ENCODE peak calls at places on chromosomes 13 and 19, in ten cellular contexts. P, J, M, R, E, K, U, L, W and H are unnamed samples.

GRCh38 chr19:7533281-7533819 is 2.2 kb upstream of the PNPLA6 start:
- DNase-seq in L (peak; percentile 52), R (peak; percentile 63), P (peak; percentile 96), W (no peak), M (peak; percentile 63), U (peak; percentile 55), J (no peak), E (no peak), K (no peak), H (no peak)

GRCh38 chr13:89923052-89923451 is 1424.4 kb upstream of the MIR17HG start:
- DNase-seq in L (no peak), R (peak; percentile 28), W (no peak), K (no peak), P (no peak), E (no peak), M (no peak), J (no peak), U (no peak), H (no peak)

GRCh38 chr19:16044746-16045145 is 31.5 kb upstream of the TPM4 start:
- DNase-seq in P (no peak), J (no peak), E (no peak), U (no peak), K (no peak), L (no peak), M (peak; percentile 51), R (no peak), W (no peak), H (no peak)

GRCh38 chr13:24644051-24644450 is 36.2 kb upstream of the ATP12A start:
- DNase-seq in R (peak; percentile 54), W (no peak), L (no peak), K (peak; percentile 26), E (peak; percentile 4), P (no peak), J (no peak), M (peak; percentile 10), U (peak; percentile 89), H (no peak)

GRCh38 chr13:114130131-114130707 is 2.2 kb downstream of the RASA3 start:
- DNase-seq in R (no peak), P (no peak), U (peak; percentile 78), M (peak; percentile 30), K (no peak), L (no peak), E (no peak), J (no peak), W (no peak), H (no peak)

GRCh38 chr13:35963982-35964665 is 167.1 kb downstream of the DCLK1 start:
- DNase-seq in P (no peak), E (no peak), M (no peak), K (no peak), R (no peak), J (no peak), L (no peak), W (no peak), U (no peak), H (no peak)

GRCh38 chr19:42290523-42291436 is 11.2 kb upstream of the PRR19 start:
- DNase-seq in L (no peak), M (no peak), U (no peak), P (peak; percentile 97), J (peak; percentile 56), R (no peak), W (peak; percentile 53), E (no peak), K (no peak), H (no peak)

GRCh38 chr13:99870541-99870940 is 101.0 kb downstream of the ZIC5 start:
- DNase-seq in W (no peak), K (no peak), U (no peak), L (no peak), P (no peak), J (no peak), R (no peak), M (no peak), E (no peak), H (no peak)

GRCh38 chr13:27556109-27556508 is 64.2 kb downstream of the LNX2 start:
- DNase-seq in L (no peak), R (no peak), U (no peak), K (no peak), W (no peak), M (peak; percentile 88), P (peak; percentile 50), E (peak; percentile 37), J (no peak), H (no peak)
- H3K4me3 ChIP-seq in L (no peak overlapping the region), R (no peak overlapping the region), U (no peak overlapping the region), K (no peak overlapping the region), W (no peak overlapping the region), M (no peak overlapping the region), P (no peak overlapping the region), E (no peak overlapping the region), J (no peak overlapping the region), H (no peak overlapping the region)

GRCh38 chr19:13052447-13053232 is 50.0 kb downstream of the LYL1 start:
- DNase-seq in P (peak; percentile 79), E (no peak), J (no peak), K (no peak), R (no peak), M (no peak), W (no peak), L (no peak), U (no peak), H (no peak)

GRCh38 chr19:13053238-13053637 is 49.4 kb downstream of the LYL1 start:
- DNase-seq in U (no peak), L (no peak), P (peak; percentile 73), K (no peak), J (no peak), R (no peak), E (no peak), W (no peak), M (no peak), H (no peak)

GRCh38 chr19:13055213-13056051 is 47.2 kb downstream of the LYL1 start:
- DNase-seq in L (peak; percentile 78), W (no peak), P (peak; percentile 96), J (no peak), R (peak; percentile 29), E (peak; percentile 76), M (peak; percentile 90), K (no peak), U (peak; percentile 91), H (no peak)

GRCh38 chr19:13054605-13055212 is 47.9 kb downstream of the LYL1 start:
- DNase-seq in E (no peak), P (no peak), U (peak; percentile 84), K (no peak), L (no peak), W (no peak), R (no peak), J (no peak), M (no peak), H (no peak)

DNA sequence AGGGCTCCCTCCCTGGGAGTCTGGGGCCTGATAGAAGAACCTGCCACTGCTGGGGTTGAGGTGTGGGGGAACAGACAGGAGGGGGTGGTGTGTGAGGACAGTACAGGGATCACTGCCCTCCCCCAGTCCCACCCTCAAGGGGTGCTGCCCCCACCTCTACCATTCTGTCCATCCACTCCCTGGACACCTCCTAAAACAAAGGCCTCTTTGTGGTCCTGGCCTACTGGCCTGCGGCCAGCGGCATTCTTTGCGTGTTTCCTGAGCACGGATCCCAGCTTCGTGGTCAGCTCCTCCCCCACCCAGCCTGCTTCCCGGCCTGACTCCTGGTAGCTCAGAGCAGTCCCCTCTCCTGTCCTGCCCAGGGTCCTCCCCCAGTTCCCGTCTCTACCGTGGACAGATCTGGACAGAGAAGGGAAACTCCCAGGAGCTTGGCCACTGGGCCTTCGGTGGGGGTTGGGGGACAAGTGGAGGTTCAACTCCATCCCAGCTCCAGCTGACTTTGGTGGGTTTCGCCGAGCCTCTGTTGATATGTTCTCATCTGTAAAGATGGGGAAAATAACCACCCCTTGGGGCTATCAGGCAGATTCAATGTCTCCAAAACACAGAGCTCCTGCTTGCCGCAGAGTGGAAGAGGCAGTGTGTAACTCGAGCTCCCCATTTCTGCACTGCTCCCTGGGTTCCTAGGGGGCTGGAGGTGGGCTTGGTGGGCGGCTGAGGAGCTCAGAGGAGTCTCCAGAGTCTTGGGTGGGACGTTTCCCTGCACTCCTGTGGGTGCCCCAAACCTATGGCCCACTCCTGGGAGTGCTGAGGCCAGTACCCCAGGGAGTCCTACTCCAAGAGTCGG is 48.7 kb downstream of the LYL1 start:
- DNase-seq in K (peak; percentile 47), R (peak; percentile 33), U (peak; percentile 84), J (peak; percentile 72), L (peak; percentile 98), M (peak; percentile 95), E (peak; percentile 64), P (peak; percentile 97), W (no peak), H (no peak)
- H3K4me3 ChIP-seq in K (no peak overlapping the region), R (no peak overlapping the region), U (peak overlapping the region; percentile 29), J (no peak overlapping the region), L (peak overlapping the region; percentile 9), M (no peak overlapping the region), E (peak overlapping the region; percentile 20), P (peak overlapping the region; percentile 28), W (no peak overlapping the region), H (no peak overlapping the region)

DNA sequence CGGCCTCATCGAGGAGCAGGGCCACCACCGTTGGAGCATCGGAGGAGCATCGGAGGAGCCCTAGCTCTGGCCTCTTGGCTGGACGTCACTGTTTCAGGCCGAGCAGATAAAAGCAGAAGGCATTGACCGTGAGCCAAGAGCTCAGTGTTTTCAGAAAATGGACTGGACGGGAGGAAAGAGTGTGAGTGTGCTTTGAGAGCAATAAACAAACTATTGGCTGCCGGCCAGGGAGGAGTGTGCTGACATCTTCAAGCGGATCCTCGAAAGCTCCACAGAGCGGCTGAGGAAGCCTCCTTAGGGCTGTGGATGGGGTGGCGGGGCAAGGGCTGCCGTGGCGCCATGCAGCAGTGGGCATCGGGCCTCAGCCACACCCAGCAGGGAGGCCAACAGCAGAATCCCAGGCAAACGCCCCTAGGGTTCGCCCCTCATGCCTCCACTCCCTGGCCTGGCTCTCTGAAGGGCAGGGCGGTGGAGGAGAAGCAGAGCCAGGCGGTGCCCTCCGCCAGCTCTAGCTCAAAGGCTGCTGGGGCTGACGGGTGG is 41.8 kb downstream of the IRS2 start:
- DNase-seq in R (no peak), P (no peak), U (peak; percentile 97), L (no peak), E (no peak), M (peak; percentile 86), K (no peak), J (no peak), W (no peak), H (no peak)
- H3K4me3 ChIP-seq in R (no peak overlapping the region), P (no peak overlapping the region), U (peak overlapping the region; percentile 5), L (no peak overlapping the region), E (no peak overlapping the region), M (no peak overlapping the region), K (no peak overlapping the region), J (no peak overlapping the region), W (no peak overlapping the region), H (no peak overlapping the region)

GRCh38 chr19:19602713-19603320 is 15.7 kb downstream of the PBX4 start:
- DNase-seq in K (no peak), P (peak; percentile 58), J (no peak), W (no peak), R (peak; percentile 50), M (no peak), L (no peak), U (no peak), E (no peak), H (no peak)

GRCh38 chr19:19599190-19599535 is 19.3 kb downstream of the PBX4 start:
- DNase-seq in K (no peak), W (no peak), U (no peak), J (no peak), M (no peak), R (no peak), L (no peak), P (no peak), E (no peak), H (no peak)

GRCh38 chr19:19600793-19601346 is 17.6 kb downstream of the PBX4 start:
- DNase-seq in E (no peak), W (no peak), L (no peak), U (no peak), P (no peak), M (no peak), K (no peak), J (no peak), R (no peak), H (no peak)

GRCh38 chr19:19606021-19606420 is 12.5 kb downstream of the PBX4 start:
- DNase-seq in E (no peak), P (peak; percentile 64), W (peak; percentile 57), K (no peak), M (no peak), R (peak; percentile 97), J (no peak), U (no peak), L (no peak), H (no peak)

GRCh38 chr19:19602136-19602712 is 16.3 kb downstream of the PBX4 start:
- DNase-seq in W (peak; percentile 62), P (no peak), E (no peak), K (no peak), L (no peak), U (no peak), J (no peak), M (no peak), R (peak; percentile 54), H (no peak)
- H3K4me3 ChIP-seq in W (no peak overlapping the region), P (no peak overlapping the region), E (no peak overlapping the region), K (no peak overlapping the region), L (no peak overlapping the region), U (no peak overlapping the region), J (no peak overlapping the region), M (no peak overlapping the region), R (no peak overlapping the region), H (no peak overlapping the region)